ENCODE peak calls at places on chromosomes 11 and 22, in nine cellular contexts. One of them, this sample, is unnamed.

GRCh38 chr11:1499899-1500298 is 13.3 kb upstream of the MOB2 start:
- DNase-seq in heart right ventricle: no peak
- DNase-seq in HCT116: no peak
- DNase-seq in colonic mucosa: no peak
- DNase-seq in CD8-positive, alpha-beta T cell: no peak
- DNase-seq in left lung: peak; percentile 13
- DNase-seq in transverse colon: no peak
- DNase-seq in tibial nerve: no peak
- DNase-seq in suprapubic skin: peak; percentile 53
- DNase-seq in this sample: no peak

GRCh38 chr11:68545796-68546195 is 85.2 kb downstream of the PPP6R3 start:
- DNase-seq in heart right ventricle: no peak
- DNase-seq in HCT116: no peak
- DNase-seq in colonic mucosa: no peak
- DNase-seq in CD8-positive, alpha-beta T cell: no peak
- DNase-seq in left lung: no peak
- DNase-seq in transverse colon: no peak
- DNase-seq in tibial nerve: no peak
- DNase-seq in suprapubic skin: no peak
- DNase-seq in this sample: no peak

GRCh38 chr22:25112538-25113253 is 87.0 kb upstream of the CRYBB3 start:
- DNase-seq in heart right ventricle: no peak
- DNase-seq in HCT116: no peak
- DNase-seq in colonic mucosa: no peak
- DNase-seq in CD8-positive, alpha-beta T cell: no peak
- DNase-seq in left lung: no peak
- DNase-seq in transverse colon: no peak
- DNase-seq in tibial nerve: no peak
- DNase-seq in suprapubic skin: no peak
- DNase-seq in this sample: no peak

GRCh38 chr11:61911701-61912529 is 5.5 kb downstream of the RAB3IL1 start:
- DNase-seq in heart right ventricle: no peak
- DNase-seq in HCT116: no peak
- DNase-seq in colonic mucosa: peak; percentile 16
- DNase-seq in CD8-positive, alpha-beta T cell: no peak
- DNase-seq in left lung: peak; percentile 30
- DNase-seq in transverse colon: no peak
- DNase-seq in tibial nerve: no peak
- DNase-seq in suprapubic skin: peak; percentile 58
- DNase-seq in this sample: no peak

GRCh38 chr11:76656571-76657081 is 13.9 kb downstream of the LRRC32 start:
- DNase-seq in heart right ventricle: no peak
- DNase-seq in HCT116: no peak
- DNase-seq in colonic mucosa: peak; percentile 23
- DNase-seq in CD8-positive, alpha-beta T cell: no peak
- DNase-seq in left lung: peak; percentile 27
- DNase-seq in transverse colon: no peak
- DNase-seq in tibial nerve: no peak
- DNase-seq in suprapubic skin: peak; percentile 52
- DNase-seq in this sample: peak; percentile 16

GRCh38 chr11:59273008-59273841 is 60.5 kb upstream of the MPEG1 start:
- DNase-seq in heart right ventricle: no peak
- DNase-seq in HCT116: no peak
- DNase-seq in colonic mucosa: peak; percentile 69
- DNase-seq in CD8-positive, alpha-beta T cell: no peak
- DNase-seq in left lung: no peak
- DNase-seq in transverse colon: peak; percentile 48
- DNase-seq in tibial nerve: no peak
- DNase-seq in suprapubic skin: no peak
- DNase-seq in this sample: no peak

GRCh38 chr11:15106201-15106965 is 8.3 kb upstream of the INSC start:
- DNase-seq in heart right ventricle: no peak
- DNase-seq in HCT116: peak; percentile 75
- DNase-seq in colonic mucosa: no peak
- DNase-seq in CD8-positive, alpha-beta T cell: no peak
- DNase-seq in left lung: no peak
- DNase-seq in transverse colon: no peak
- DNase-seq in tibial nerve: no peak
- DNase-seq in suprapubic skin: no peak
- DNase-seq in this sample: peak; percentile 74

GRCh38 chr11:115333106-115333505 is 171.1 kb downstream of the CADM1 start:
- DNase-seq in heart right ventricle: no peak
- DNase-seq in HCT116: no peak
- DNase-seq in colonic mucosa: no peak
- DNase-seq in CD8-positive, alpha-beta T cell: no peak
- DNase-seq in left lung: no peak
- DNase-seq in transverse colon: no peak
- DNase-seq in tibial nerve: no peak
- DNase-seq in suprapubic skin: no peak
- DNase-seq in this sample: no peak

GRCh38 chr11:15179167-15179566 is 64.4 kb downstream of the INSC start:
- DNase-seq in heart right ventricle: no peak
- DNase-seq in HCT116: no peak
- DNase-seq in colonic mucosa: no peak
- DNase-seq in CD8-positive, alpha-beta T cell: no peak
- DNase-seq in left lung: no peak
- DNase-seq in transverse colon: no peak
- DNase-seq in tibial nerve: no peak
- DNase-seq in suprapubic skin: no peak
- DNase-seq in this sample: no peak

GRCh38 chr22:28043269-28043668 is 124.2 kb upstream of the PITPNB start:
- DNase-seq in heart right ventricle: no peak
- DNase-seq in HCT116: no peak
- DNase-seq in colonic mucosa: no peak
- DNase-seq in CD8-positive, alpha-beta T cell: no peak
- DNase-seq in left lung: no peak
- DNase-seq in transverse colon: no peak
- DNase-seq in tibial nerve: no peak
- DNase-seq in suprapubic skin: no peak
- DNase-seq in this sample: no peak

GRCh38 chr11:30984442-30984816 is 385.1 kb downstream of the DCDC1 start:
- DNase-seq in heart right ventricle: no peak
- DNase-seq in HCT116: no peak
- DNase-seq in colonic mucosa: no peak
- DNase-seq in CD8-positive, alpha-beta T cell: no peak
- DNase-seq in left lung: no peak
- DNase-seq in transverse colon: no peak
- DNase-seq in tibial nerve: no peak
- DNase-seq in suprapubic skin: no peak
- DNase-seq in this sample: no peak

GRCh38 chr11:78832226-78832947 is 257.7 kb upstream of the NARS2 start:
- DNase-seq in heart right ventricle: no peak
- DNase-seq in HCT116: no peak
- DNase-seq in colonic mucosa: no peak
- DNase-seq in CD8-positive, alpha-beta T cell: no peak
- DNase-seq in left lung: no peak
- DNase-seq in transverse colon: no peak
- DNase-seq in tibial nerve: no peak
- DNase-seq in suprapubic skin: no peak
- DNase-seq in this sample: no peak

GRCh38 chr22:37496651-37497599 is 10.7 kb upstream of the MFNG start:
- DNase-seq in heart right ventricle: no peak
- DNase-seq in HCT116: no peak
- DNase-seq in colonic mucosa: no peak
- DNase-seq in CD8-positive, alpha-beta T cell: no peak
- DNase-seq in left lung: no peak
- DNase-seq in transverse colon: no peak
- DNase-seq in tibial nerve: no peak
- DNase-seq in suprapubic skin: no peak
- DNase-seq in this sample: peak; percentile 91

GRCh38 chr11:13277719-13278619 is at the start of gene BMAL1:
- DNase-seq in heart right ventricle: peak; percentile 73
- DNase-seq in HCT116: no peak
- DNase-seq in colonic mucosa: peak; percentile 76
- DNase-seq in CD8-positive, alpha-beta T cell: peak; percentile 75
- DNase-seq in left lung: peak; percentile 78
- DNase-seq in transverse colon: peak; percentile 69
- DNase-seq in tibial nerve: no peak
- DNase-seq in suprapubic skin: peak; percentile 85
- DNase-seq in this sample: peak; percentile 58

GRCh38 chr11:69644071-69644961 is 3.4 kb downstream of the CCND1 start:
- DNase-seq in heart right ventricle: peak; percentile 87
- DNase-seq in HCT116: no peak
- DNase-seq in colonic mucosa: peak; percentile 76
- DNase-seq in CD8-positive, alpha-beta T cell: no peak
- DNase-seq in left lung: peak; percentile 88
- DNase-seq in transverse colon: peak; percentile 67
- DNase-seq in tibial nerve: peak; percentile 25
- DNase-seq in suprapubic skin: no peak
- DNase-seq in this sample: peak; percentile 78

GRCh38 chr22:38935023-38935422 is 22.4 kb upstream of the APOBEC3A start:
- DNase-seq in heart right ventricle: peak; percentile 78
- DNase-seq in HCT116: no peak
- DNase-seq in colonic mucosa: peak; percentile 99
- DNase-seq in CD8-positive, alpha-beta T cell: no peak
- DNase-seq in left lung: peak; percentile 88
- DNase-seq in transverse colon: peak; percentile 99
- DNase-seq in tibial nerve: no peak
- DNase-seq in suprapubic skin: peak; percentile 85
- DNase-seq in this sample: no peak

GRCh38 chr22:23270212-23270733 is 90.0 kb downstream of the BCR start:
- DNase-seq in heart right ventricle: no peak
- DNase-seq in HCT116: no peak
- DNase-seq in colonic mucosa: no peak
- DNase-seq in CD8-positive, alpha-beta T cell: no peak
- DNase-seq in left lung: no peak
- DNase-seq in transverse colon: no peak
- DNase-seq in tibial nerve: no peak
- DNase-seq in suprapubic skin: no peak
- DNase-seq in this sample: no peak

GRCh38 chr11:97000481-97000880 is 610.7 kb downstream of the JRKL start:
- DNase-seq in heart right ventricle: no peak
- DNase-seq in HCT116: no peak
- DNase-seq in colonic mucosa: no peak
- DNase-seq in CD8-positive, alpha-beta T cell: no peak
- DNase-seq in left lung: no peak
- DNase-seq in transverse colon: no peak
- DNase-seq in tibial nerve: no peak
- DNase-seq in suprapubic skin: no peak
- DNase-seq in this sample: no peak

GRCh38 chr11:17558025-17558780 is 11.1 kb downstream of the OTOG start:
- DNase-seq in heart right ventricle: no peak
- DNase-seq in HCT116: no peak
- DNase-seq in colonic mucosa: no peak
- DNase-seq in CD8-positive, alpha-beta T cell: no peak
- DNase-seq in left lung: no peak
- DNase-seq in transverse colon: no peak
- DNase-seq in tibial nerve: no peak
- DNase-seq in suprapubic skin: no peak
- DNase-seq in this sample: no peak
- H3K4me1 ChIP-seq in heart right ventricle: no peaks in the 10 kb centered on the region
- H3K4me1 ChIP-seq in HCT116: peaks cover 3% of the 10 kb centered on the region
- H3K4me1 ChIP-seq in colonic mucosa: no peaks in the 10 kb centered on the region
- H3K4me1 ChIP-seq in CD8-positive, alpha-beta T cell: no peaks in the 10 kb centered on the region
- H3K4me1 ChIP-seq in left lung: no peaks in the 10 kb centered on the region
- H3K4me1 ChIP-seq in transverse colon: no peaks in the 10 kb centered on the region
- H3K4me1 ChIP-seq in tibial nerve: no peaks in the 10 kb centered on the region
- H3K4me1 ChIP-seq in suprapubic skin: no peaks in the 10 kb centered on the region
- H3K4me1 ChIP-seq in this sample: no peaks in the 10 kb centered on the region

GRCh38 chr11:8354622-8355417 is 91.1 kb upstream of the LMO1 start:
- DNase-seq in heart right ventricle: no peak
- DNase-seq in HCT116: no peak
- DNase-seq in colonic mucosa: no peak
- DNase-seq in CD8-positive, alpha-beta T cell: no peak
- DNase-seq in left lung: no peak
- DNase-seq in transverse colon: no peak
- DNase-seq in tibial nerve: no peak
- DNase-seq in suprapubic skin: no peak
- DNase-seq in this sample: no peak
- H3K27ac ChIP-seq in heart right ventricle: no peak overlapping the region
- H3K27ac ChIP-seq in HCT116: no peak overlapping the region
- H3K27ac ChIP-seq in colonic mucosa: no peak overlapping the region
- H3K27ac ChIP-seq in CD8-positive, alpha-beta T cell: no peak overlapping the region
- H3K27ac ChIP-seq in left lung: no peak overlapping the region
- H3K27ac ChIP-seq in transverse colon: no peak overlapping the region
- H3K27ac ChIP-seq in tibial nerve: no peak overlapping the region
- H3K27ac ChIP-seq in suprapubic skin: no peak overlapping the region
- H3K27ac ChIP-seq in this sample: no peak overlapping the region

DNA sequence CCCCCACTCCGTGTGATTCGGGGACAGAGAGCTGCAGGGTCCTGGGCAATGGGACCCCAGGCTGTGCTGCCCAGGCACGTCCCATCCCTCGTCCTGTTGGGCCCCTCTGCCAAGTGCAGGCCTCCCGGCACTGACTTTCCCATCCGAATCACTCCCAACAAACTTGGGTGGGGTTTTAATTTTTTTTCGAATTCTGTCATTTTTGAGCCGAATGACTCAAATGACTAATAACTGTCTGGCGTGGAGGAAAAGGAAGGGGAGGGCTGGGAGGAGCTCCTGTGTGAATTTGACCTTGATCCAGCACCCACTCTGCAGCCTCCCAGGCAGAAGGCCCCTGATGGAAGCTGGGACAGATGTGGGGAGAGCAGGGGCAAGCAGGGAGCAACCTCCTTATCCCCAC is 1173.2 kb downstream of the BRD1 start:
- DNase-seq in heart right ventricle: no peak
- DNase-seq in HCT116: no peak
- DNase-seq in colonic mucosa: no peak
- DNase-seq in CD8-positive, alpha-beta T cell: no peak
- DNase-seq in left lung: no peak
- DNase-seq in transverse colon: no peak
- DNase-seq in tibial nerve: no peak
- DNase-seq in suprapubic skin: no peak
- DNase-seq in this sample: peak; percentile 76
- H3K9me3 ChIP-seq in heart right ventricle: no peaks in the 10 kb centered on the region
- H3K9me3 ChIP-seq in HCT116: no peaks in the 10 kb centered on the region
- H3K9me3 ChIP-seq in colonic mucosa: no peaks in the 10 kb centered on the region
- H3K9me3 ChIP-seq in CD8-positive, alpha-beta T cell: no peaks in the 10 kb centered on the region
- H3K9me3 ChIP-seq in left lung: no peaks in the 10 kb centered on the region
- H3K9me3 ChIP-seq in transverse colon: no peaks in the 10 kb centered on the region
- H3K9me3 ChIP-seq in tibial nerve: no peaks in the 10 kb centered on the region
- H3K9me3 ChIP-seq in suprapubic skin: no peaks in the 10 kb centered on the region
- H3K9me3 ChIP-seq in this sample: no peaks in the 10 kb centered on the region

GRCh38 chr22:46045459-46046298 is 68.7 kb upstream of the WNT7B start:
- DNase-seq in heart right ventricle: no peak
- DNase-seq in HCT116: no peak
- DNase-seq in colonic mucosa: no peak
- DNase-seq in CD8-positive, alpha-beta T cell: no peak
- DNase-seq in left lung: peak; percentile 40
- DNase-seq in transverse colon: peak; percentile 17
- DNase-seq in tibial nerve: no peak
- DNase-seq in suprapubic skin: peak; percentile 69
- DNase-seq in this sample: no peak
- H3K4me1 ChIP-seq in heart right ventricle: peaks cover 90% of the 10 kb centered on the region
- H3K4me1 ChIP-seq in HCT116: peaks cover 6% of the 10 kb centered on the region
- H3K4me1 ChIP-seq in colonic mucosa: peaks cover 4% of the 10 kb centered on the region
- H3K4me1 ChIP-seq in CD8-positive, alpha-beta T cell: peaks cover 23% of the 10 kb centered on the region
- H3K4me1 ChIP-seq in left lung: peaks cover 25% of the 10 kb centered on the region
- H3K4me1 ChIP-seq in transverse colon: peaks cover 43% of the 10 kb centered on the region
- H3K4me1 ChIP-seq in tibial nerve: peaks cover 51% of the 10 kb centered on the region
- H3K4me1 ChIP-seq in suprapubic skin: peaks cover 91% of the 10 kb centered on the region
- H3K4me1 ChIP-seq in this sample: peaks cover 22% of the 10 kb centered on the region

This sample was measured in SJSA1.